ENCODE peak calls at places on chromosomes 16 and 17, in four cellular contexts. C is stimulated activated CD8-positive, alpha-beta memory T cell treated with anti-CD3 and anti-CD28 coated beads, Interleukin-7, amount 100 ng/mL, for 1 hour; O is amygdala; J is heart left ventricle. H is an unnamed sample.

GRCh38 chr16:85591381-85591780 is 21.7 kb upstream of the GSE1 start:
- DNase-seq in C (no peak), J (no peak), O (no peak), H (no peak)

GRCh38 chr17:14731591-14731990 is 430.7 kb downstream of the HS3ST3B1 start:
- DNase-seq in J (no peak), O (no peak), C (no peak), H (no peak)

GRCh38 chr16:75282811-75283281 is 31.4 kb upstream of the BCAR1 start:
- DNase-seq in J (no peak), O (no peak), C (no peak), H (no peak)

GRCh38 chr16:83095926-83096692 is 469.3 kb downstream of the CDH13 start:
- DNase-seq in C (no peak), O (no peak), J (no peak), H (no peak)

GRCh38 chr16:49502136-49502881 is 128.7 kb downstream of the C16orf78 start:
- DNase-seq in C (no peak), J (no peak), O (no peak), H (no peak)

GRCh38 chr16:21218135-21218534 is 6.8 kb upstream of the ZP2 start:
- DNase-seq in O (no peak), J (no peak), C (no peak), H (no peak)

GRCh38 chr16:71974068-71974818 is 26.0 kb downstream of the PKD1L3 start:
- DNase-seq in J (no peak), C (no peak), O (no peak), H (no peak)

GRCh38 chr16:47778106-47778803 is 317.1 kb downstream of the PHKB start:
- DNase-seq in C (no peak), O (no peak), J (no peak), H (no peak)

GRCh38 chr16:525123-525519 is 2.4 kb upstream of the CAPN15 start:
- DNase-seq in O (no peak), J (no peak), C (no peak), H (no peak)

GRCh38 chr16:81448154-81449131 is 3.8 kb downstream of the CMIP start:
- DNase-seq in C (no peak), J (no peak), O (no peak), H (no peak)

GRCh38 chr16:51085271-51085670 is 65.8 kb downstream of the SALL1 start:
- DNase-seq in C (no peak), J (no peak), O (no peak), H (no peak)

GRCh38 chr16:89841275-89841674 is 13.0 kb downstream of the SPIRE2 start:
- DNase-seq in C (peak), O (no peak), J (no peak), H (no peak)

GRCh38 chr16:71547168-71547567 is 20.9 kb downstream of the CHST4 start:
- DNase-seq in O (no peak), J (no peak), C (no peak), H (no peak)

GRCh38 chr16:3013491-3013951 is 798 bp downstream of the CLDN9 start:
- DNase-seq in J (no peak), O (no peak), C (no peak), H (no peak)

GRCh38 chr17:60147553-60148241 is 2.1 kb upstream of the CA4 start:
- DNase-seq in O (no peak), J (no peak), C (no peak), H (no peak)

GRCh38 chr17:41762391-41762790 is 24.1 kb downstream of the JUP start:
- DNase-seq in J (no peak), O (no peak), C (no peak), H (no peak)

GRCh38 chr16:56600398-56600999 is 7.9 kb upstream of the MT2A start:
- DNase-seq in O (peak), J (no peak), C (no peak), H (no peak)

GRCh38 chr17:16872836-16873653 is 98.9 kb downstream of the TNFRSF13B start:
- DNase-seq in C (no peak), O (no peak), J (no peak), H (no peak)

GRCh38 chr16:67936124-67936875 is at the start of gene PSMB10:
- DNase-seq in C (peak), O (peak), J (peak), H (peak)

GRCh38 chr17:82882715-82883446 is 43.1 kb upstream of the ZNF750 start:
- DNase-seq in O (no peak), C (peak), J (no peak), H (no peak)

GRCh38 chr17:41549596-41550039 is 21.5 kb upstream of the KRT19 start:
- DNase-seq in C (no peak), J (no peak), O (no peak), H (no peak)

GRCh38 chr16:87661561-87661960 is 59.3 kb downstream of the JPH3 start:
- DNase-seq in J (peak), C (no peak), O (no peak), H (no peak)

GRCh38 chr16:9630985-9631384 is 539.5 kb downstream of the HAPSTR1 start:
- DNase-seq in O (no peak), J (no peak), C (no peak), H (no peak)

GRCh38 chr17:7034955-7035590 is 742 bp upstream of the SLC16A13 start:
- DNase-seq in O (no peak), J (no peak), C (no peak), H (no peak)

GRCh38 chr16:82636485-82636884 is 9.7 kb downstream of the CDH13 start:
- DNase-seq in O (no peak), J (no peak), C (no peak), H (no peak)

GRCh38 chr16:11396241-11397048 is 51.2 kb downstream of the RMI2 start:
- DNase-seq in O (peak), J (peak), C (peak), H (peak)

GRCh38 chr17:4596636-4597380 is 12.5 kb downstream of the SMTNL2 start:
- DNase-seq in C (no peak), O (no peak), J (no peak), H (no peak)

GRCh38 chr17:33261911-33262665 is 31.0 kb downstream of the ASIC2 start:
- DNase-seq in J (no peak), O (no peak), C (no peak), H (no peak)